ENCODE peak calls at places on chromosomes 5 and 9, in nine cellular contexts. One of them, this sample, is unnamed.

GRCh38 chr9:90642570-90643539 is at the start of gene DIRAS2:
- DNase-seq in NCI-H345: peak; percentile 78
- DNase-seq in NCI-H187: peak; percentile 65
- DNase-seq in hypothalamus: peak; percentile 83
- DNase-seq in GM13977: peak; percentile 36
- DNase-seq in OCI-LY7: no peak
- DNase-seq in amniotic stem cell: peak; percentile 6
- DNase-seq in SJSA1: no peak
- DNase-seq in brain pericyte: no peak
- DNase-seq in this sample: peak; percentile 81

GRCh38 chr9:91489391-91489899 is 65.8 kb upstream of the NFIL3 start:
- DNase-seq in GM13977: no peak
- DNase-seq in SJSA1: no peak
- DNase-seq in NCI-H345: no peak
- DNase-seq in brain pericyte: peak; percentile 71
- DNase-seq in OCI-LY7: no peak
- DNase-seq in NCI-H187: no peak
- DNase-seq in amniotic stem cell: no peak
- DNase-seq in hypothalamus: no peak
- DNase-seq in this sample: no peak

GRCh38 chr9:81874926-81875325 is 53.3 kb upstream of the SPATA31D4 start:
- DNase-seq in hypothalamus: no peak
- DNase-seq in SJSA1: peak; percentile 47
- DNase-seq in GM13977: no peak
- DNase-seq in OCI-LY7: no peak
- DNase-seq in NCI-H345: no peak
- DNase-seq in NCI-H187: no peak
- DNase-seq in brain pericyte: peak; percentile 65
- DNase-seq in amniotic stem cell: peak; percentile 33
- DNase-seq in this sample: no peak

GRCh38 chr5:68436686-68437520 is 221.3 kb downstream of the PIK3R1 start:
- DNase-seq in OCI-LY7: no peak
- DNase-seq in SJSA1: no peak
- DNase-seq in NCI-H187: no peak
- DNase-seq in NCI-H345: no peak
- DNase-seq in amniotic stem cell: no peak
- DNase-seq in hypothalamus: no peak
- DNase-seq in brain pericyte: no peak
- DNase-seq in GM13977: no peak
- DNase-seq in this sample: no peak

GRCh38 chr5:139647406-139648204 is 544 bp upstream of the CXXC5 start:
- DNase-seq in SJSA1: no peak
- DNase-seq in GM13977: no peak
- DNase-seq in hypothalamus: no peak
- DNase-seq in brain pericyte: no peak
- DNase-seq in OCI-LY7: no peak
- DNase-seq in NCI-H187: no peak
- DNase-seq in NCI-H345: no peak
- DNase-seq in amniotic stem cell: no peak
- DNase-seq in this sample: no peak

GRCh38 chr5:35306716-35307365 is 76.6 kb upstream of the PRLR start:
- DNase-seq in amniotic stem cell: no peak
- DNase-seq in OCI-LY7: no peak
- DNase-seq in GM13977: no peak
- DNase-seq in SJSA1: no peak
- DNase-seq in hypothalamus: no peak
- DNase-seq in NCI-H187: no peak
- DNase-seq in brain pericyte: no peak
- DNase-seq in NCI-H345: no peak
- DNase-seq in this sample: no peak

GRCh38 chr5:43491325-43491724 is 7.7 kb upstream of the TMEM267 start:
- DNase-seq in NCI-H187: no peak
- DNase-seq in hypothalamus: no peak
- DNase-seq in SJSA1: no peak
- DNase-seq in amniotic stem cell: no peak
- DNase-seq in OCI-LY7: no peak
- DNase-seq in GM13977: no peak
- DNase-seq in brain pericyte: no peak
- DNase-seq in NCI-H345: no peak
- DNase-seq in this sample: no peak

GRCh38 chr5:146520731-146521130 is 4.7 kb upstream of the GPR151 start:
- DNase-seq in GM13977: no peak
- DNase-seq in NCI-H345: no peak
- DNase-seq in brain pericyte: no peak
- DNase-seq in OCI-LY7: no peak
- DNase-seq in NCI-H187: no peak
- DNase-seq in amniotic stem cell: no peak
- DNase-seq in SJSA1: no peak
- DNase-seq in hypothalamus: no peak
- DNase-seq in this sample: no peak

GRCh38 chr5:36529142-36529541 is 77.3 kb upstream of the SLC1A3 start:
- DNase-seq in GM13977: no peak
- DNase-seq in NCI-H187: no peak
- DNase-seq in amniotic stem cell: no peak
- DNase-seq in brain pericyte: no peak
- DNase-seq in SJSA1: no peak
- DNase-seq in OCI-LY7: no peak
- DNase-seq in hypothalamus: no peak
- DNase-seq in NCI-H345: no peak
- DNase-seq in this sample: no peak

GRCh38 chr9:128285033-128285784 is 9.1 kb downstream of the SWI5 start:
- DNase-seq in brain pericyte: no peak
- DNase-seq in amniotic stem cell: no peak
- DNase-seq in OCI-LY7: peak; percentile 77
- DNase-seq in SJSA1: no peak
- DNase-seq in NCI-H345: no peak
- DNase-seq in GM13977: no peak
- DNase-seq in hypothalamus: no peak
- DNase-seq in NCI-H187: no peak
- DNase-seq in this sample: no peak

GRCh38 chr5:133952729-133953567 is 15.5 kb downstream of the C5orf15 start:
- DNase-seq in NCI-H345: no peak
- DNase-seq in amniotic stem cell: peak; percentile 58
- DNase-seq in brain pericyte: peak; percentile 67
- DNase-seq in NCI-H187: no peak
- DNase-seq in GM13977: no peak
- DNase-seq in hypothalamus: peak; percentile 17
- DNase-seq in OCI-LY7: no peak
- DNase-seq in SJSA1: no peak
- DNase-seq in this sample: no peak

GRCh38 chr5:110590187-110590586 is 136.3 kb downstream of the TMEM232 start:
- DNase-seq in NCI-H187: no peak
- DNase-seq in OCI-LY7: peak; percentile 4
- DNase-seq in brain pericyte: no peak
- DNase-seq in GM13977: no peak
- DNase-seq in NCI-H345: peak; percentile 0
- DNase-seq in amniotic stem cell: no peak
- DNase-seq in hypothalamus: no peak
- DNase-seq in SJSA1: no peak
- DNase-seq in this sample: no peak

GRCh38 chr5:141155540-141156374 is 5.9 kb downstream of the PCDHB6 start:
- DNase-seq in SJSA1: no peak
- DNase-seq in amniotic stem cell: no peak
- DNase-seq in NCI-H345: no peak
- DNase-seq in OCI-LY7: no peak
- DNase-seq in hypothalamus: no peak
- DNase-seq in GM13977: no peak
- DNase-seq in brain pericyte: no peak
- DNase-seq in NCI-H187: peak; percentile 49
- DNase-seq in this sample: no peak

GRCh38 chr9:16180546-16180945 is 627.7 kb downstream of the CCDC171 start:
- DNase-seq in hypothalamus: no peak
- DNase-seq in brain pericyte: no peak
- DNase-seq in NCI-H345: no peak
- DNase-seq in amniotic stem cell: no peak
- DNase-seq in GM13977: no peak
- DNase-seq in SJSA1: no peak
- DNase-seq in NCI-H187: no peak
- DNase-seq in OCI-LY7: no peak
- DNase-seq in this sample: no peak

GRCh38 chr9:130692365-130692764 is 1.2 kb upstream of the EXOSC2 start:
- DNase-seq in SJSA1: no peak
- DNase-seq in NCI-H187: no peak
- DNase-seq in OCI-LY7: no peak
- DNase-seq in hypothalamus: peak; percentile 23
- DNase-seq in amniotic stem cell: no peak
- DNase-seq in NCI-H345: no peak
- DNase-seq in GM13977: peak; percentile 7
- DNase-seq in brain pericyte: no peak
- DNase-seq in this sample: no peak

GRCh38 chr5:157252741-157253465 is 13.0 kb upstream of the CYFIP2 start:
- DNase-seq in brain pericyte: no peak
- DNase-seq in NCI-H345: no peak
- DNase-seq in GM13977: peak; percentile 56
- DNase-seq in hypothalamus: no peak
- DNase-seq in amniotic stem cell: no peak
- DNase-seq in NCI-H187: no peak
- DNase-seq in OCI-LY7: peak; percentile 77
- DNase-seq in SJSA1: peak; percentile 30
- DNase-seq in this sample: no peak

GRCh38 chr5:90347462-90347861 is 62.1 kb downstream of the CETN3 start:
- DNase-seq in NCI-H345: no peak
- DNase-seq in hypothalamus: no peak
- DNase-seq in amniotic stem cell: no peak
- DNase-seq in SJSA1: no peak
- DNase-seq in GM13977: no peak
- DNase-seq in brain pericyte: no peak
- DNase-seq in NCI-H187: no peak
- DNase-seq in OCI-LY7: no peak
- DNase-seq in this sample: no peak

GRCh38 chr5:77935516-77936364 is 159.6 kb upstream of the TBCA start:
- DNase-seq in hypothalamus: no peak
- DNase-seq in GM13977: peak; percentile 20
- DNase-seq in NCI-H345: no peak
- DNase-seq in OCI-LY7: peak; percentile 14
- DNase-seq in SJSA1: no peak
- DNase-seq in NCI-H187: no peak
- DNase-seq in amniotic stem cell: no peak
- DNase-seq in brain pericyte: no peak
- DNase-seq in this sample: no peak

GRCh38 chr9:129596541-129597328 is 24.2 kb downstream of the C9orf50 start:
- DNase-seq in brain pericyte: peak; percentile 69
- DNase-seq in hypothalamus: peak; percentile 42
- DNase-seq in NCI-H187: no peak
- DNase-seq in amniotic stem cell: no peak
- DNase-seq in NCI-H345: no peak
- DNase-seq in SJSA1: no peak
- DNase-seq in OCI-LY7: no peak
- DNase-seq in GM13977: no peak
- DNase-seq in this sample: no peak

GRCh38 chr5:134227786-134228185 is 1.9 kb upstream of the PPP2CA start:
- DNase-seq in hypothalamus: no peak
- DNase-seq in NCI-H187: no peak
- DNase-seq in NCI-H345: no peak
- DNase-seq in SJSA1: no peak
- DNase-seq in OCI-LY7: no peak
- DNase-seq in GM13977: no peak
- DNase-seq in brain pericyte: no peak
- DNase-seq in amniotic stem cell: no peak
- DNase-seq in this sample: no peak

GRCh38 chr9:5884191-5884590 is 6.5 kb upstream of the MLANA start:
- DNase-seq in amniotic stem cell: no peak
- DNase-seq in SJSA1: no peak
- DNase-seq in hypothalamus: no peak
- DNase-seq in NCI-H187: no peak
- DNase-seq in OCI-LY7: no peak
- DNase-seq in brain pericyte: no peak
- DNase-seq in NCI-H345: no peak
- DNase-seq in GM13977: no peak
- DNase-seq in this sample: no peak

GRCh38 chr5:172110921-172111873 is 76.8 kb downstream of the STK10 start:
- DNase-seq in SJSA1: peak; percentile 92
- DNase-seq in hypothalamus: no peak
- DNase-seq in NCI-H345: no peak
- DNase-seq in NCI-H187: no peak
- DNase-seq in GM13977: peak; percentile 85
- DNase-seq in amniotic stem cell: peak; percentile 33
- DNase-seq in OCI-LY7: peak; percentile 92
- DNase-seq in brain pericyte: no peak
- DNase-seq in this sample: no peak

GRCh38 chr5:143219696-143220095 is 183.8 kb downstream of the NR3C1 start:
- DNase-seq in amniotic stem cell: no peak
- DNase-seq in GM13977: no peak
- DNase-seq in OCI-LY7: no peak
- DNase-seq in SJSA1: no peak
- DNase-seq in hypothalamus: no peak
- DNase-seq in brain pericyte: no peak
- DNase-seq in NCI-H345: no peak
- DNase-seq in NCI-H187: no peak
- DNase-seq in this sample: no peak

GRCh38 chr5:170184007-170184687 is 48.6 kb upstream of the C5orf58 start:
- DNase-seq in GM13977: peak; percentile 52
- DNase-seq in brain pericyte: no peak
- DNase-seq in SJSA1: peak; percentile 73
- DNase-seq in hypothalamus: peak; percentile 33
- DNase-seq in OCI-LY7: peak; percentile 57
- DNase-seq in amniotic stem cell: peak; percentile 17
- DNase-seq in NCI-H345: peak; percentile 77
- DNase-seq in NCI-H187: no peak
- DNase-seq in this sample: peak; percentile 60

This sample was measured in dorsolateral prefrontal cortex.